ENCODE peak calls at places on chromosomes 4 and X, in five cellular contexts. B, G, E, R and C are unnamed samples.

GRCh38 chr4:136768213-136768924 is 763.9 kb downstream of the PCDH18 start:
- DNase-seq in B (no peak), G (no peak), E (no peak), R (no peak), C (no peak)

GRCh38 chr4:139556735-139557505 is 901 bp upstream of the SETD7 start:
- DNase-seq in B (peak; percentile 79), G (peak; percentile 53), E (peak; percentile 58), R (peak; percentile 42), C (no peak)

GRCh38 chr4:146210890-146211289 is 3.4 kb upstream of the REELD1 start:
- DNase-seq in B (no peak), G (no peak), E (no peak), R (no peak), C (no peak)

GRCh38 chrX:154544885-154545284 is 1.8 kb downstream of the G6PD start:
- DNase-seq in B (no peak), G (no peak), E (no peak), R (no peak), C (no peak)

GRCh38 chrX:64977830-64978229 is 1.6 kb upstream of the ZC4H2 start:
- DNase-seq in B (no peak), G (peak; percentile 20), E (no peak), R (no peak), C (no peak)

GRCh38 chr4:78645853-78646757 is 94.5 kb downstream of the ANXA3 start:
- DNase-seq in B (no peak), G (peak; percentile 96), E (no peak), R (peak; percentile 34), C (peak; percentile 34)

GRCh38 chrX:100654256-100654655 is 10.3 kb downstream of the SRPX2 start:
- DNase-seq in B (no peak), G (peak; percentile 52), E (no peak), R (no peak), C (no peak)

GRCh38 chrX:39907964-39908616 is 189.7 kb downstream of the BCOR start:
- DNase-seq in B (no peak), G (peak; percentile 95), E (no peak), R (peak; percentile 85), C (peak; percentile 89)

GRCh38 chr4:109977854-109978501 is 65.3 kb downstream of the EGF start:
- DNase-seq in B (no peak), G (peak; percentile 63), E (no peak), R (peak; percentile 19), C (peak; percentile 7)

GRCh38 chrX:103187953-103188475 is 26.9 kb upstream of the BEX4 start:
- DNase-seq in B (no peak), G (no peak), E (no peak), R (no peak), C (no peak)

GRCh38 chrX:30593435-30594200 is 16.1 kb upstream of the TASL start:
- DNase-seq in B (peak; percentile 34), G (no peak), E (no peak), R (no peak), C (no peak)

GRCh38 chrX:2264179-2265030 is 236.4 kb downstream of the DHRSX start:
- DNase-seq in B (no peak), G (no peak), E (no peak), R (no peak), C (no peak)

GRCh38 chrX:47563801-47564315 is 2.9 kb downstream of the ARAF start:
- DNase-seq in B (no peak), G (no peak), E (no peak), R (no peak), C (no peak)

GRCh38 chr4:127783026-127783769 is 1.1 kb downstream of the HSPA4L start:
- DNase-seq in B (peak; percentile 40), G (peak; percentile 71), E (peak; percentile 40), R (peak; percentile 20), C (peak; percentile 38)

GRCh38 chr4:173252024-173252935 is 81.9 kb downstream of the HMGB2 start:
- DNase-seq in B (no peak), G (peak; percentile 95), E (peak; percentile 14), R (peak; percentile 79), C (peak; percentile 52)

GRCh38 chr4:155931634-155932033 is 22.0 kb downstream of the CTSO start:
- DNase-seq in B (no peak), G (no peak), E (no peak), R (no peak), C (no peak)

GRCh38 chr4:176404591-176404990 is 84.8 kb downstream of the SPCS3 start:
- DNase-seq in B (no peak), G (peak; percentile 84), E (no peak), R (peak; percentile 10), C (no peak)

GRCh38 chr4:127783971-127784519 is 1.9 kb downstream of the HSPA4L start:
- DNase-seq in B (no peak), G (no peak), E (no peak), R (no peak), C (no peak)

GRCh38 chr4:62328526-62328925 is 1128.4 kb downstream of the ADGRL3 start:
- DNase-seq in B (no peak), G (no peak), E (no peak), R (no peak), C (no peak)

GRCh38 chr4:101911616-101912015 is 121.1 kb downstream of the BANK1 start:
- DNase-seq in B (no peak), G (no peak), E (no peak), R (no peak), C (no peak)

GRCh38 chr4:138614462-138615142 is 372.5 kb upstream of the SLC7A11 start:
- DNase-seq in B (no peak), G (no peak), E (no peak), R (no peak), C (no peak)

GRCh38 chr4:57318694-57319093 is 208.5 kb upstream of the IGFBP7 start:
- DNase-seq in B (no peak), G (no peak), E (no peak), R (no peak), C (no peak)

GRCh38 chr4:151811403-151811802 is 50.6 kb upstream of the GATB start:
- DNase-seq in B (no peak), G (no peak), E (no peak), R (no peak), C (no peak)